ENCODE peak calls at places on chromosomes 3 and 15, in ten cellular contexts. L is cardiac muscle cell; O is neural progenitor cell; H is colonic mucosa; R is H1; A is CD4-positive, CD25-positive, alpha-beta regulatory T cell; N is heart left ventricle; B is SJCRH30; K is heart right ventricle; Z is body of pancreas. U is an unnamed sample. For H3K27me3 and H3K9me3, the result is how much of the 10 kb centered on the place peaks cover.

GRCh38 chr15:49062900-49063299 is 16.7 kb upstream of the SECISBP2L start:
- DNase-seq in H (no peak), K (no peak), R (no peak), B (no peak), N (no peak), Z (no peak), A (no peak), O (no peak), L (no peak), U (no peak)

GRCh38 chr15:80068578-80068977 is 9.1 kb downstream of the ZFAND6 start:
- DNase-seq in K (no peak), H (no peak), L (no peak), Z (no peak), O (no peak), N (no peak), B (no peak), R (no peak), A (no peak), U (peak)

GRCh38 chr15:99099661-99100060 is 5.2 kb upstream of the SYNM start:
- DNase-seq in N (no peak), B (no peak), K (no peak), L (no peak), O (no peak), H (no peak), A (no peak), R (no peak), Z (no peak), U (no peak)

GRCh38 chr3:183438749-183439148 is 10.3 kb upstream of the MCF2L2 start:
- DNase-seq in R (no peak), O (no peak), L (no peak), H (peak), Z (peak), B (no peak), N (no peak), K (no peak), A (no peak), U (no peak)

GRCh38 chr3:160447544-160447943 is 2.0 kb downstream of the TRIM59 start:
- DNase-seq in R (no peak), N (no peak), K (no peak), Z (no peak), L (no peak), O (no peak), B (no peak), H (no peak), A (no peak), U (no peak)

GRCh38 chr15:90924375-90924774 is 8.0 kb downstream of the HDDC3 start:
- DNase-seq in R (no peak), N (no peak), L (no peak), B (no peak), Z (no peak), K (no peak), H (no peak), O (no peak), A (no peak), U (no peak)

GRCh38 chr3:57617739-57618138 is 20.6 kb upstream of the ARF4 start:
- DNase-seq in K (no peak), N (no peak), Z (no peak), H (no peak), A (no peak), B (no peak), R (no peak), O (no peak), L (no peak), U (no peak)

GRCh38 chr3:187406927-187407326 is 38.7 kb downstream of the RTP4 start:
- DNase-seq in B (no peak), H (no peak), N (no peak), K (peak), Z (no peak), A (no peak), O (no peak), R (no peak), L (no peak), U (no peak)

GRCh38 chr3:58249358-58250092 is 11.9 kb downstream of the ABHD6 start:
- DNase-seq in H (peak), Z (no peak), K (no peak), O (peak), A (no peak), B (no peak), R (no peak), L (peak), N (no peak), U (peak)

GRCh38 chr3:14989943-14990753 is 42.8 kb downstream of the NR2C2 start:
- DNase-seq in O (peak), N (peak), K (peak), B (peak), Z (no peak), H (no peak), R (peak), A (no peak), L (peak), U (no peak)

GRCh38 chr15:72375501-72375845 is 341 bp downstream of the HEXA start:
- DNase-seq in B (no peak), K (no peak), O (no peak), H (peak), L (no peak), Z (peak), R (no peak), N (no peak), A (no peak), U (no peak)

GRCh38 chr3:189721873-189722665 is 90.9 kb downstream of the TP63 start:
- DNase-seq in Z (no peak), H (no peak), A (no peak), L (no peak), K (no peak), N (no peak), R (no peak), B (no peak), O (no peak), U (no peak)

GRCh38 chr3:15654891-15655290 is 53.3 kb downstream of the BTD start:
- DNase-seq in H (no peak), A (no peak), K (no peak), R (no peak), N (no peak), L (no peak), O (no peak), B (no peak), Z (no peak), U (no peak)

GRCh38 chr3:161358488-161358887 is 12.8 kb downstream of the SPTSSB start:
- DNase-seq in B (no peak), K (no peak), A (no peak), O (no peak), Z (no peak), L (no peak), H (no peak), R (no peak), N (no peak), U (no peak)

GRCh38 chr3:187072582-187072981 is 66.7 kb downstream of the RPL39L start:
- DNase-seq in N (no peak), A (no peak), O (no peak), H (no peak), R (no peak), B (no peak), K (no peak), Z (no peak), L (no peak), U (no peak)

GRCh38 chr15:98907921-98908490 is 99.6 kb downstream of the PGPEP1L start:
- DNase-seq in R (no peak), O (no peak), N (no peak), Z (no peak), H (no peak), B (no peak), L (no peak), A (no peak), K (no peak), U (no peak)

GRCh38 chr3:107870989-107871638 is 219.7 kb downstream of the CD47 start:
- DNase-seq in R (no peak), A (no peak), H (no peak), Z (no peak), B (peak), K (no peak), N (no peak), O (no peak), L (no peak), U (no peak)

GRCh38 chr3:88882121-88882520 is 225.3 kb upstream of the EPHA3 start:
- DNase-seq in B (no peak), L (no peak), O (no peak), N (no peak), H (no peak), R (no peak), A (no peak), K (no peak), Z (no peak), U (no peak)

GRCh38 chr3:56879453-56880224 is 77.9 kb upstream of the ARHGEF3 start:
- DNase-seq in B (no peak), Z (no peak), R (no peak), L (no peak), N (no peak), K (no peak), A (no peak), O (no peak), H (no peak), U (no peak)

GRCh38 chr3:13009132-13009945 is 63.9 kb downstream of the IQSEC1 start:
- DNase-seq in N (peak), H (peak), Z (no peak), O (no peak), K (peak), A (peak), R (no peak), L (no peak), B (no peak), U (no peak)

GRCh38 chr3:65833761-65834505 is 204.8 kb downstream of the MAGI1 start:
- DNase-seq in L (no peak), N (no peak), R (no peak), Z (no peak), B (peak), K (no peak), A (no peak), H (no peak), O (no peak), U (no peak)

GRCh38 chr3:127802620-127803019 is 19.7 kb downstream of the MGLL start:
- DNase-seq in N (no peak), H (no peak), Z (no peak), O (no peak), L (no peak), R (no peak), B (no peak), K (no peak), A (no peak), U (no peak)

GRCh38 chr3:105827101-105827634 is 41.6 kb downstream of the CBLB start:
- DNase-seq in L (no peak), N (no peak), Z (no peak), O (no peak), A (no peak), K (no peak), H (no peak), R (no peak), B (no peak), U (no peak)

GRCh38 chr15:69548771-69549170 is 96.2 kb downstream of the RPLP1 start:
- DNase-seq in R (no peak), K (peak), B (no peak), N (peak), L (no peak), Z (no peak), H (no peak), A (no peak), O (no peak), U (no peak)

GRCh38 chr15:49863431-49864205 is 242.8 kb downstream of the DTWD1 start:
- DNase-seq in Z (no peak), R (no peak), L (no peak), H (no peak), O (no peak), A (no peak), K (no peak), N (no peak), B (no peak), U (no peak)

GRCh38 chr3:103075282-103075681 is 640.5 kb downstream of the ZPLD1 start:
- DNase-seq in Z (no peak), N (no peak), K (no peak), O (no peak), H (no peak), A (no peak), L (no peak), R (no peak), B (no peak), U (no peak)

GRCh38 chr15:96417760-96418130 is 87.2 kb downstream of the NR2F2 start:
- DNase-seq in R (no peak), K (no peak), Z (no peak), N (no peak), L (no peak), H (no peak), A (no peak), B (no peak), O (no peak), U (no peak)

GRCh38 chr15:96416934-96417759 is 86.6 kb downstream of the NR2F2 start:
- DNase-seq in B (no peak), A (no peak), L (peak), H (no peak), O (peak), N (no peak), R (no peak), Z (no peak), K (no peak), U (no peak)

GRCh38 chr15:96416218-96416933 is 85.9 kb downstream of the NR2F2 start:
- DNase-seq in K (no peak), L (no peak), O (peak), R (no peak), B (no peak), Z (no peak), A (no peak), H (no peak), N (no peak), U (no peak)

GRCh38 chr15:96414875-96415274 is 84.4 kb downstream of the NR2F2 start:
- DNase-seq in R (no peak), N (no peak), H (no peak), L (no peak), K (no peak), Z (no peak), A (no peak), B (no peak), O (no peak), U (no peak)

GRCh38 chr15:96415513-96416217 is 85.2 kb downstream of the NR2F2 start:
- DNase-seq in A (no peak), Z (no peak), H (no peak), K (no peak), L (no peak), R (no peak), O (no peak), B (no peak), N (no peak), U (no peak)
- H3K27me3 ChIP-seq in A (under half), Z (under half), H (half or more), K (half or more), L (half or more), R (half or more), O (half or more), B (under half), N (half or more), U (half or more)

GRCh38 chr3:72641072-72641471 is 207.2 kb downstream of the SHQ1 start:
- DNase-seq in K (no peak), H (no peak), A (no peak), R (no peak), Z (no peak), B (no peak), O (no peak), L (no peak), N (no peak), U (no peak)

GRCh38 chr3:72641684-72642083 is 206.6 kb downstream of the SHQ1 start:
- DNase-seq in H (no peak), B (no peak), N (no peak), K (no peak), R (no peak), Z (no peak), O (no peak), A (no peak), L (no peak), U (no peak)

GRCh38 chr3:72651498-72651897 is 196.7 kb downstream of the SHQ1 start:
- DNase-seq in Z (no peak), K (no peak), O (no peak), L (no peak), N (no peak), A (no peak), H (no peak), B (no peak), R (no peak), U (no peak)

DNA sequence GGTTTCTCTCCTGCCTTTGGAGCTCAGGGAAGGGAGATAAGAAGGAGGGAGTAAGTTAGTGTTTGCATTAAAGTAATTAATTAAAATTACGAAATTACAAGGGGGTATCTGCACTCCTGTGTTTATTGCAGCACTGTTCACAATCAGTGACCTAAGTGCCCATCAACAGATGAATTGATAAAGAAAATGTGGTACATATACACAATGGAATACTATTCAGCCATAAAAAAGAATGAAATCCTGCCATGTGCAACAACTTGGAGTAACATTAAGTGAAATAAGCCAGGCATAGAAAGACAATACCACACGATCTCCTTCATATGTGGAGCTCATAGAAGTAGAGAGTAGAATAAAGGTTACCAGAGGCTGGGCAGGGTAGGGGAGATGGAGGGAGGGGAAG is 202.0 kb downstream of the SHQ1 start:
- DNase-seq in A (no peak), R (no peak), L (no peak), Z (no peak), H (no peak), B (no peak), O (no peak), K (no peak), N (no peak), U (no peak)
- H3K27ac ChIP-seq in A (no peak), R (no peak), L (no peak), Z (no peak), H (no peak), B (no peak), O (no peak), K (no peak), N (no peak), U (no peak)

GRCh38 chr15:87649175-87649574 is 607.4 kb downstream of the NTRK3 start:
- DNase-seq in O (no peak), K (no peak), H (no peak), Z (no peak), N (no peak), B (no peak), A (no peak), L (no peak), R (no peak), U (no peak)

GRCh38 chr15:87648278-87648677 is 608.3 kb downstream of the NTRK3 start:
- DNase-seq in B (no peak), R (no peak), K (no peak), H (no peak), A (no peak), L (no peak), Z (no peak), N (no peak), O (no peak), U (no peak)

GRCh38 chr15:87645723-87646122 is 610.8 kb downstream of the NTRK3 start:
- DNase-seq in H (no peak), A (no peak), O (no peak), L (no peak), K (no peak), Z (no peak), N (no peak), B (no peak), R (no peak), U (no peak)
- H3K9me3 ChIP-seq in H (under half), A (under half), O (under half), L (under half), K (under half), Z (under half), N (under half), B (under half), R (under half), U (under half)

DNA sequence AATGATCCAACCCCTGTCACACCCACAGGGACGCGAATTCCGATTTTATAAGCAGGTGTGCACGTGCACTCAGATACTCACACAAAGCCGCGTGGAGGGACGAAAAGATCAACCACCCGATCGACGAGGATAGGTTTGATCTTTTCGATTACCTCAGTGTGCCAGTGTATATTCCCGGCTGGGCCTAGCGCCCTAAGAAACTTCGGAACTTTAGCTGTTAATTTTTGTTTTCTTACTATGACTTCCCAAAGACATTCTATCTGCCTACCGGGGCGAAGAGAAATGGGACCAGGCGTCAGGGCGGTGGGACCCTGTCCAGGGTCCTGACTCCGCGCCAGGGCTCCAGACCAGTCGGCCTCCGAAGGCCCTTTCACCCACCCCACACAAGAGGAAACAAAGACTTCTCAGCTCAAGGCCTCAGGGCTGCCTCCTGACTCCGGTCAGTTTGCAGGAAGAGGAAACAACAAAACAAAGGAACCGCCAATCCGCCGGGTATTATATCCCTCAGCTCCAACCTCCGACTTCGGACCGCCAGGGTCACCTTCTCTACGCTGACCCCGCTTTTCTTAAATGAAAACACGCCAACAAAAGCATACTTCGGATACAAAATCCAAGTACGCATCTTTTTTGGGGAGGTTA is 6.8 kb downstream of the ONECUT1 start:
- DNase-seq in H (no peak), N (no peak), L (peak), R (peak), K (no peak), A (no peak), O (peak), B (no peak), Z (peak), U (no peak)
- H3K27me3 ChIP-seq in H (half or more), N (half or more), L (half or more), R (under half), K (half or more), A (half or more), O (half or more), B (under half), Z (under half), U (under half)

DNA sequence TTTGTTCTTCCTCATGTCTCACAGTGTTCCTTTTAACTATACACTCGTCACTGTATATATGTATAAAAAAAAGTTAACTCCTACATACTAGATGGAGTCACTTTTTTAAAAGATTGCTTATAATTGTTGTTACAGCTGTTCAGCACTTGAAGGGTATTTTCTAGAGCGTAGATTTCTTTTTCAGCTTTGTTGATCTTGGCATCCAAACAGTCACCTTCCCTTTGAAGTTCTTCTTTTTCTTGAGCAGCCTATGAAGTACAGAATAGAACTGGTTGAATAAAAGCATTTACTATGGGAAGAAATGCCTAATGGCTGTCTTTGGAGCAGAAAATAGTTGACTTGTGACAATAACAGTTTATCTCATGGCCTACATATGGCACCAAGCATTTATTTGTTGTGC is 17.8 kb downstream of the TTC14 start:
- DNase-seq in O (no peak), R (no peak), H (no peak), Z (no peak), K (no peak), B (peak), N (no peak), A (no peak), L (no peak), U (no peak)
- H3K27ac ChIP-seq in O (no peak), R (no peak), H (no peak), Z (no peak), K (no peak), B (no peak), N (no peak), A (no peak), L (no peak), U (no peak)

GRCh38 chr3:155243512-155243921 is 50.0 kb downstream of the STRIT1 start:
- DNase-seq in K (no peak), A (no peak), N (no peak), Z (no peak), L (no peak), R (no peak), H (no peak), O (no peak), B (no peak), U (no peak)
- H3K9me3 ChIP-seq in K (under half), A (under half), N (under half), Z (under half), L (under half), R (under half), H (under half), O (under half), B (under half), U (under half)

DNA sequence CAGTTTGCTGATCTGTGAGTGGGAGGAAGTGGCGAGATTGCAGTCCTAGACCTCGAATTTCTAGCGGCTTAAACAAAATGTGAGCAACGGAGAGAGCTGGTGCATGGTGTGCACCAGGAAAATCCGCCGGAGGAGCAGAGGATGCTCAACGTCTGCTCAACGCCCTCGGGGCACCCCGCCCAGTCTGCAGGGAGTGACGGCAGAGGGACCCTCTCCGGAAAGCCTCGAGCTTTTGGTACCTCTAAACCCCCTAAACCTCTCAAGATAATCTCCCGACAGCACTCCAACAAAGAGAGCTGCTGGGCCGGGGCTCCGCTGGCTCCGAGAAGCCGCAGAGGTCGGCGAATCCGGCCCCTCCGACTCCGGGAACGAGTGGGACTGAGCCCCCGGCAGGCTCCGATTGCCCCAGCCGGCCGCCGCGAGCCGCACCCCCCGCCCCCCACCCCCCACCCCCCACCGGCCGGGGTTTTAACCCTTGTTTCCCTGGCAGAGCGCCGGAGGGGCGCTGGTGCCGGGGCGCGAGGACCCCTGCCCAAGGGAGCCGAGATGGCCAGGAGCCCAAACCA is 1.7 kb downstream of the MEGF11 start:
- DNase-seq in R (no peak), N (no peak), H (no peak), O (peak), K (no peak), L (peak), B (peak), A (no peak), Z (no peak), U (peak)
- H3K27me3 ChIP-seq in R (under half), N (under half), H (half or more), O (half or more), K (half or more), L (half or more), B (under half), A (under half), Z (under half), U (under half)